ENCODE peak calls at places on chromosome 21, in four cellular contexts. F is A549, J is HepG2, Y is K562. Z is an unnamed sample.

GRCh38 chr21:33317226-33317625 is 7.5 kb upstream of the IFNAR1 start:
- DNase-seq in F (no peak), J (no peak), Y (no peak), Z (no peak)

GRCh38 chr21:42555756-42556438 is 42.2 kb downstream of the SLC37A1 start:
- DNase-seq in F (no peak), J (no peak), Y (no peak), Z (peak)

GRCh38 chr21:42495765-42496119 is 282 bp downstream of the RSPH1 start:
- DNase-seq in F (peak), J (no peak), Y (no peak), Z (no peak)

GRCh38 chr21:40118527-40118926 is 251.3 kb downstream of the PCP4 start:
- DNase-seq in F (no peak), J (no peak), Y (no peak), Z (no peak)

GRCh38 chr21:33212159-33212851 is 17.4 kb upstream of the IFNAR2 start:
- DNase-seq in F (no peak), J (no peak), Y (peak), Z (no peak)

GRCh38 chr21:31877558-31877957 is 4.7 kb downstream of the HUNK start:
- DNase-seq in F (no peak), J (no peak), Y (no peak), Z (no peak)

GRCh38 chr21:34795152-34796141 is 126.7 kb downstream of the CLIC6 start:
- DNase-seq in F (peak), J (peak), Y (no peak), Z (no peak)

GRCh38 chr21:34771512-34772028 is 102.8 kb downstream of the CLIC6 start:
- DNase-seq in F (peak), J (peak), Y (no peak), Z (no peak)

GRCh38 chr21:42117229-42118048 is 46.3 kb downstream of the UMODL1 start:
- DNase-seq in F (peak), J (peak), Y (peak), Z (peak)

GRCh38 chr21:34704119-34704518 is 35.3 kb downstream of the CLIC6 start:
- DNase-seq in F (no peak), J (no peak), Y (no peak), Z (no peak)

GRCh38 chr21:39251326-39251725 is 62.1 kb downstream of the BRWD1 start:
- DNase-seq in F (no peak), J (no peak), Y (no peak), Z (no peak)

GRCh38 chr21:39079617-39080016 is 103.6 kb downstream of the PSMG1 start:
- DNase-seq in F (no peak), J (peak), Y (no peak), Z (no peak)

GRCh38 chr21:8989261-8989882 is 1532.0 kb upstream of the TPTE start:
- DNase-seq in F (no peak), J (peak), Y (no peak), Z (no peak)

GRCh38 chr21:41641510-41641815 is 125.4 kb downstream of the RIPK4 start:
- DNase-seq in F (no peak), J (no peak), Y (no peak), Z (no peak)

GRCh38 chr21:32777269-32777668 is 5.7 kb upstream of the PAXBP1 start:
- DNase-seq in F (no peak), J (no peak), Y (no peak), Z (no peak)

GRCh38 chr21:43842742-43843141 is 22.3 kb upstream of the AGPAT3 start:
- DNase-seq in F (no peak), J (no peak), Y (no peak), Z (no peak)

GRCh38 chr21:34983680-34984086 is 65.4 kb downstream of the RUNX1 start:
- DNase-seq in F (no peak), J (no peak), Y (peak), Z (no peak)

GRCh38 chr21:27202301-27202700 is 235.4 kb upstream of the ADAMTS5 start:
- DNase-seq in F (no peak), J (no peak), Y (no peak), Z (no peak)

GRCh38 chr21:27422435-27422834 is 455.5 kb upstream of the ADAMTS5 start:
- DNase-seq in F (no peak), J (no peak), Y (no peak), Z (no peak)

GRCh38 chr21:31616216-31616615 is 43.3 kb upstream of the SOD1 start:
- DNase-seq in F (no peak), J (no peak), Y (no peak), Z (no peak)

GRCh38 chr21:35284199-35284598 is 235.1 kb upstream of the RUNX1 start:
- DNase-seq in F (no peak), J (no peak), Y (no peak), Z (no peak)

GRCh38 chr21:25636727-25637126 is 2.3 kb upstream of the JAM2 start:
- DNase-seq in F (no peak), J (no peak), Y (no peak), Z (no peak)

GRCh38 chr21:14092834-14093560 is 117.8 kb downstream of the LIPI start:
- DNase-seq in F (no peak), J (no peak), Y (no peak), Z (no peak)

GRCh38 chr21:43805275-43805800 is 16.0 kb downstream of the RRP1 start:
- DNase-seq in F (no peak), J (no peak), Y (peak), Z (no peak)

GRCh38 chr21:22211943-22212342 is 1213.7 kb downstream of the NCAM2 start:
- DNase-seq in F (no peak), J (no peak), Y (no peak), Z (no peak)

GRCh38 chr21:14864211-14865021 is 200.4 kb downstream of the NRIP1 start:
- DNase-seq in F (peak), J (peak), Y (peak), Z (peak)

GRCh38 chr21:34276711-34277425 is 86.9 kb upstream of the KCNE2 start:
- DNase-seq in F (no peak), J (no peak), Y (no peak), Z (no peak)

GRCh38 chr21:42692688-42693087 is 39.3 kb downstream of the PDE9A start:
- DNase-seq in F (no peak), J (no peak), Y (no peak), Z (no peak)

GRCh38 chr21:26469789-26470188 is 103.3 kb downstream of the CYYR1 start:
- DNase-seq in F (no peak), J (no peak), Y (no peak), Z (no peak)

GRCh38 chr21:32920474-32920873 is 105.3 kb upstream of the OLIG2 start:
- DNase-seq in F (no peak), J (no peak), Y (no peak), Z (peak)

GRCh38 chr21:33196956-33197374 is 32.8 kb upstream of the IFNAR2 start:
- DNase-seq in F (peak), J (peak), Y (peak), Z (peak)

GRCh38 chr21:26686278-26686677 is 113.2 kb upstream of the CYYR1 start:
- DNase-seq in F (peak), J (no peak), Y (no peak), Z (peak)

GRCh38 chr21:17293194-17293593 is 219.6 kb upstream of the CXADR start:
- DNase-seq in F (no peak), J (no peak), Y (no peak), Z (no peak)

GRCh38 chr21:37532868-37533780 is 166.6 kb downstream of the DYRK1A start:
- DNase-seq in F (peak), J (no peak), Y (peak), Z (peak)
- TF ChIP-seq NR3C1 in F (no peak), J (no peak), Y (no peak), Z (no peak)

GRCh38 chr21:46005081-46005480 is 23.5 kb downstream of the COL6A1 start:
- DNase-seq in F (no peak), J (no peak), Y (no peak), Z (no peak)

GRCh38 chr21:46002841-46003574 is 21.4 kb downstream of the COL6A1 start:
- DNase-seq in F (no peak), J (no peak), Y (no peak), Z (no peak)

GRCh38 chr21:46004168-46004861 is 22.7 kb downstream of the COL6A1 start:
- DNase-seq in F (no peak), J (no peak), Y (no peak), Z (no peak)

GRCh38 chr21:46001821-46002681 is 20.5 kb downstream of the COL6A1 start:
- DNase-seq in F (no peak), J (no peak), Y (no peak), Z (peak)

DNA sequence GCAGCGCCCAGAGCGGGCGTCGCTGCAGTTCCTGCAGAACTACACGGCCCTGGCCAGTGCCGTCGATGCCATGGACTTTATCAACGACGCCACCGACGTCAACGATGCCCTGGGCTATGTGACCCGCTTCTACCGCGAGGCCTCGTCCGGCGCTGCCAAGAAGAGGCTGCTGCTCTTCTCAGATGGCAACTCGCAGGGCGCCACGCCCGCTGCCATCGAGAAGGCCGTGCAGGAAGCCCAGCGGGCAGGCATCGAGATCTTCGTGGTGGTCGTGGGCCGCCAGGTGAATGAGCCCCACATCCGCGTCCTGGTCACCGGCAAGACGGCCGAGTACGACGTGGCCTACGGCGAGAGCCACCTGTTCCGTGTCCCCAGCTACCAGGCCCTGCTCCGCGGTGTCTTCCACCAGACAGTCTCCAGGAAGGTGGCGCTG is 22.0 kb downstream of the COL6A1 start:
- DNase-seq in F (no peak), J (no peak), Y (no peak), Z (no peak)
- TF ChIP-seq NR3C1 in F (no peak), J (no peak), Y (no peak), Z (no peak)

GRCh38 chr21:29233611-29234540 is 64.8 kb upstream of the BACH1 start:
- DNase-seq in F (no peak), J (no peak), Y (no peak), Z (no peak)
- TF ChIP-seq NR3C1 in F (no peak), J (no peak), Y (no peak), Z (no peak)

DNA sequence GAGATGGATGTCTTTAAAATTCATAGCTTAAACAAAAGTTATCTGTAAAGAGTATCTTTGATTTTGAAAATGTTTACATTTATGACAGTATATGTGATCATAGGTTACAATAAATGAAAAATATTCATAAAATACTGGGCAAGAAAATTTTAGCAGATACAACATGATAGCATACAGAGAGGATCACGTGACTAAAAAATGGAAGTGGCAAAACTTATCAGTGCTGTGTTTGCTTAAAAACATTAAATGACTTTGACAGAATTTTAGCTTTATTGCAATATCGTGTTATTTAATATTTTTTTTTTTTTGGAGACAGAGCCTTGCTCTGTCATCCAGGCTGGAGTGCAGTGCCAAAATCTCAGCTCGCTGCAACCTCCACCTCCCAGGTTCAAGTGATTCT is 2294.1 kb downstream of the NCAM2 start:
- DNase-seq in F (no peak), J (no peak), Y (no peak), Z (no peak)
- TF ChIP-seq NR3C1 in F (no peak), J (no peak), Y (no peak), Z (no peak)

DNA sequence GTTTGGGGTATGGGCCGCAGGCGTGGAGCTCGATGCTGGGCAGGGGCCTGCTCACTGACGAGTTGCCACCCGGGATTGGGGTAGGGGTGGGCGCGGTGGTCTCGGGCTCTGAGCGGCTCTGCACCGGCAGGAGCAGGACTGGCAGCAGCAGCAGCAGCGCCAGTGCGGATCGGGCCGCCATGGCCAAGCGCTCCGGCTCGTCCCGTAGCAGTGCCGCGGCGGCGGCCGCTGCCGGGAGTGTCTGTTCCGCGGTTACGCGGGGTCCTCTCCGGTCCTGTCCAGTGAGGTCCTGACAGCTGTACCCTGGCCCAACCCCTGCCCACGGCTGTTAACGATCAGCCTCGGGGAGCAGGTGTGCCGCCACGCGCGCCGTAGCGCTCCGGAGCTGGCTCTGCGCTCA is 26.5 kb downstream of the ADARB1 start:
- DNase-seq in F (no peak), J (no peak), Y (no peak), Z (no peak)
- TF ChIP-seq NR3C1 in F (no peak), J (no peak), Y (no peak), Z (no peak)

Z was measured in WTC11.